ENCODE peak calls at places on chromosomes 4 and X, in six cellular contexts. One of them, this sample, is unnamed.

GRCh38 chr4:33162122-33162521 is 2442.0 kb downstream of the PCDH7 start:
- DNase-seq in left ventricle myocardium inferior: no peak
- DNase-seq in PC-9: no peak
- DNase-seq in CD8-positive, alpha-beta memory T cell: no peak
- DNase-seq in hepatocyte: no peak
- DNase-seq in effector memory CD4-positive, alpha-beta T cell: no peak
- DNase-seq in this sample: no peak

GRCh38 chr4:165379662-165380061 is 854 bp downstream of the CPE start:
- DNase-seq in hepatocyte: peak
- DNase-seq in left ventricle myocardium inferior: peak
- DNase-seq in CD8-positive, alpha-beta memory T cell: no peak
- DNase-seq in PC-9: no peak
- DNase-seq in effector memory CD4-positive, alpha-beta T cell: no peak
- DNase-seq in this sample: no peak

GRCh38 chr4:11483076-11483475 is 54.4 kb upstream of the HS3ST1 start:
- DNase-seq in CD8-positive, alpha-beta memory T cell: no peak
- DNase-seq in left ventricle myocardium inferior: no peak
- DNase-seq in effector memory CD4-positive, alpha-beta T cell: no peak
- DNase-seq in PC-9: no peak
- DNase-seq in hepatocyte: no peak
- DNase-seq in this sample: no peak

GRCh38 chr4:163697121-163697520 is 202.6 kb downstream of the TMA16 start:
- DNase-seq in CD8-positive, alpha-beta memory T cell: no peak
- DNase-seq in effector memory CD4-positive, alpha-beta T cell: no peak
- DNase-seq in left ventricle myocardium inferior: no peak
- DNase-seq in hepatocyte: no peak
- DNase-seq in PC-9: no peak
- DNase-seq in this sample: peak

GRCh38 chr4:108146819-108147218 is 21.9 kb downstream of the LEF1 start:
- DNase-seq in PC-9: no peak
- DNase-seq in CD8-positive, alpha-beta memory T cell: no peak
- DNase-seq in hepatocyte: no peak
- DNase-seq in effector memory CD4-positive, alpha-beta T cell: no peak
- DNase-seq in left ventricle myocardium inferior: no peak
- DNase-seq in this sample: no peak

GRCh38 chrX:51860679-51861078 is 32.7 kb upstream of the MAGED1 start:
- DNase-seq in PC-9: peak
- DNase-seq in effector memory CD4-positive, alpha-beta T cell: no peak
- DNase-seq in CD8-positive, alpha-beta memory T cell: no peak
- DNase-seq in hepatocyte: peak
- DNase-seq in left ventricle myocardium inferior: no peak
- DNase-seq in this sample: no peak

GRCh38 chr4:17762705-17763104 is 18.7 kb downstream of the FAM184B start:
- DNase-seq in CD8-positive, alpha-beta memory T cell: no peak
- DNase-seq in PC-9: no peak
- DNase-seq in left ventricle myocardium inferior: no peak
- DNase-seq in effector memory CD4-positive, alpha-beta T cell: no peak
- DNase-seq in hepatocyte: no peak
- DNase-seq in this sample: peak

GRCh38 chrX:48897157-48897620 is 379 bp downstream of the TIMM17B start:
- DNase-seq in PC-9: peak
- DNase-seq in CD8-positive, alpha-beta memory T cell: peak
- DNase-seq in effector memory CD4-positive, alpha-beta T cell: peak
- DNase-seq in hepatocyte: peak
- DNase-seq in left ventricle myocardium inferior: peak
- DNase-seq in this sample: no peak

GRCh38 chr4:22179124-22179874 is 230.7 kb upstream of the KCNIP4 start:
- DNase-seq in CD8-positive, alpha-beta memory T cell: no peak
- DNase-seq in PC-9: peak
- DNase-seq in left ventricle myocardium inferior: no peak
- DNase-seq in hepatocyte: no peak
- DNase-seq in effector memory CD4-positive, alpha-beta T cell: no peak
- DNase-seq in this sample: peak

DNA sequence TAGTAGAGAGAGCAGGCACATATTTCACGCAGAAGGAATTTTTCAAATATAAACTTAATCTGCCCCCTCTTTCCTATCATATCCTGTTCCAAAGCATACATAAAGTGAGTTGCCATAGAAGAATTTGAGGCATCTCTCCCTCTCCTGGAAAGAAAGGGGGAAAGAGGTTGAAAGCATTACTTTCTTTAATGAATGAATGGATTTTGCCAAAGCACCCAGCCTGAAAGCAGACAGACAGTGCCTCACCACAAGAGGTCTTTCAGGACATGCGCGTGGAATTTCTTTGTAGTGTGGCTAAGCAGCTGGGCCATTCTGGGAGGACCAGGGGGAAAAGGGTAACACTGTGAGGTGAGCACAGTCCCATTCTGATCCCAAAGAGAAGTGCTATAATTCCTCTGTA is 651.4 kb downstream of the IQCM start:
- DNase-seq in effector memory CD4-positive, alpha-beta T cell: no peak
- DNase-seq in CD8-positive, alpha-beta memory T cell: no peak
- DNase-seq in PC-9: no peak
- DNase-seq in hepatocyte: peak
- DNase-seq in left ventricle myocardium inferior: no peak
- DNase-seq in this sample: no peak
- H3K27ac ChIP-seq in effector memory CD4-positive, alpha-beta T cell: no peak
- H3K27ac ChIP-seq in CD8-positive, alpha-beta memory T cell: no peak
- H3K27ac ChIP-seq in PC-9: no peak
- H3K27ac ChIP-seq in hepatocyte: no peak
- H3K27ac ChIP-seq in left ventricle myocardium inferior: no peak
- H3K27ac ChIP-seq in this sample: no peak

GRCh38 chr4:184016742-184017668 is 111.9 kb downstream of the STOX2 start:
- DNase-seq in PC-9: no peak
- DNase-seq in effector memory CD4-positive, alpha-beta T cell: no peak
- DNase-seq in left ventricle myocardium inferior: no peak
- DNase-seq in hepatocyte: peak
- DNase-seq in CD8-positive, alpha-beta memory T cell: no peak
- DNase-seq in this sample: no peak
- H3K27ac ChIP-seq in PC-9: no peak
- H3K27ac ChIP-seq in effector memory CD4-positive, alpha-beta T cell: no peak
- H3K27ac ChIP-seq in left ventricle myocardium inferior: no peak
- H3K27ac ChIP-seq in hepatocyte: peak
- H3K27ac ChIP-seq in CD8-positive, alpha-beta memory T cell: no peak
- H3K27ac ChIP-seq in this sample: no peak

GRCh38 chr4:76306882-76307669 is 543 bp downstream of the STBD1 start:
- DNase-seq in left ventricle myocardium inferior: peak
- DNase-seq in PC-9: peak
- DNase-seq in CD8-positive, alpha-beta memory T cell: no peak
- DNase-seq in effector memory CD4-positive, alpha-beta T cell: no peak
- DNase-seq in hepatocyte: peak
- DNase-seq in this sample: no peak

GRCh38 chr4:76305971-76306881 is at the start of gene STBD1:
- DNase-seq in hepatocyte: peak
- DNase-seq in effector memory CD4-positive, alpha-beta T cell: peak
- DNase-seq in PC-9: peak
- DNase-seq in CD8-positive, alpha-beta memory T cell: peak
- DNase-seq in left ventricle myocardium inferior: peak
- DNase-seq in this sample: no peak

GRCh38 chr4:76308548-76308947 is 2.0 kb downstream of the STBD1 start:
- DNase-seq in hepatocyte: peak
- DNase-seq in left ventricle myocardium inferior: peak
- DNase-seq in PC-9: no peak
- DNase-seq in CD8-positive, alpha-beta memory T cell: no peak
- DNase-seq in effector memory CD4-positive, alpha-beta T cell: no peak
- DNase-seq in this sample: no peak

GRCh38 chr4:76309939-76310549 is 3.5 kb downstream of the STBD1 start:
- DNase-seq in PC-9: no peak
- DNase-seq in hepatocyte: no peak
- DNase-seq in effector memory CD4-positive, alpha-beta T cell: no peak
- DNase-seq in left ventricle myocardium inferior: no peak
- DNase-seq in CD8-positive, alpha-beta memory T cell: no peak
- DNase-seq in this sample: no peak

GRCh38 chr4:76307670-76308014 is 1.1 kb downstream of the STBD1 start:
- DNase-seq in CD8-positive, alpha-beta memory T cell: no peak
- DNase-seq in effector memory CD4-positive, alpha-beta T cell: no peak
- DNase-seq in PC-9: no peak
- DNase-seq in left ventricle myocardium inferior: peak
- DNase-seq in hepatocyte: peak
- DNase-seq in this sample: no peak
- H3K27ac ChIP-seq in CD8-positive, alpha-beta memory T cell: no peak
- H3K27ac ChIP-seq in effector memory CD4-positive, alpha-beta T cell: no peak
- H3K27ac ChIP-seq in PC-9: no peak
- H3K27ac ChIP-seq in left ventricle myocardium inferior: peak
- H3K27ac ChIP-seq in hepatocyte: peak
- H3K27ac ChIP-seq in this sample: no peak

GRCh38 chr4:148170408-148171385 is 271.5 kb downstream of the NR3C2 start:
- DNase-seq in left ventricle myocardium inferior: no peak
- DNase-seq in effector memory CD4-positive, alpha-beta T cell: no peak
- DNase-seq in PC-9: no peak
- DNase-seq in CD8-positive, alpha-beta memory T cell: no peak
- DNase-seq in hepatocyte: no peak
- DNase-seq in this sample: peak
- H3K27ac ChIP-seq in left ventricle myocardium inferior: no peak
- H3K27ac ChIP-seq in effector memory CD4-positive, alpha-beta T cell: no peak
- H3K27ac ChIP-seq in PC-9: no peak
- H3K27ac ChIP-seq in CD8-positive, alpha-beta memory T cell: no peak
- H3K27ac ChIP-seq in hepatocyte: peak
- H3K27ac ChIP-seq in this sample: peak

GRCh38 chrX:24242649-24243556 is 71.0 kb downstream of the SUPT20HL2 start:
- DNase-seq in PC-9: no peak
- DNase-seq in left ventricle myocardium inferior: peak
- DNase-seq in effector memory CD4-positive, alpha-beta T cell: no peak
- DNase-seq in CD8-positive, alpha-beta memory T cell: no peak
- DNase-seq in hepatocyte: peak
- DNase-seq in this sample: no peak

GRCh38 chrX:24248042-24248441 is 65.8 kb downstream of the SUPT20HL2 start:
- DNase-seq in effector memory CD4-positive, alpha-beta T cell: no peak
- DNase-seq in PC-9: no peak
- DNase-seq in left ventricle myocardium inferior: no peak
- DNase-seq in hepatocyte: no peak
- DNase-seq in CD8-positive, alpha-beta memory T cell: no peak
- DNase-seq in this sample: no peak

GRCh38 chrX:24245201-24245600 is 68.7 kb downstream of the SUPT20HL2 start:
- DNase-seq in CD8-positive, alpha-beta memory T cell: no peak
- DNase-seq in left ventricle myocardium inferior: no peak
- DNase-seq in effector memory CD4-positive, alpha-beta T cell: no peak
- DNase-seq in PC-9: no peak
- DNase-seq in hepatocyte: peak
- DNase-seq in this sample: peak

GRCh38 chrX:24241822-24242648 is 71.8 kb downstream of the SUPT20HL2 start:
- DNase-seq in effector memory CD4-positive, alpha-beta T cell: no peak
- DNase-seq in left ventricle myocardium inferior: no peak
- DNase-seq in CD8-positive, alpha-beta memory T cell: peak
- DNase-seq in hepatocyte: peak
- DNase-seq in PC-9: no peak
- DNase-seq in this sample: no peak

DNA sequence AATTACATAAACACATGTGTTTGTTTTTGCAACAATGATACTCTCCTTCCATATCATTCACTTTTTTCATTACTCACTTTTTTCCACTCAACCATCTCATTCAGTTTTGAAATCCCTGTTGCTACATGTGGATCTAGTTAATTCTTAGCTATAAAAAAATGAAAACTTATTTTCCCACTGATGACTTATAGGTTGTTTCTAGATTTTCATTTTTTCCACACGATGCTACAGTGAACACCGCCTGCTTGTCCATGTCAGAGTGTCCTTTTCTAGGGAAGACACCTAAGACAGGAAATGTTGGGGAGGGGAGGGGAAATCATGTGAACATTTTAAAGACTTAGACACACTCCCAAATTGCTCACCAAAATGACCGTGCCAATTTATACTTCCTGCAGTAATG is 70.2 kb downstream of the SUPT20HL2 start:
- DNase-seq in CD8-positive, alpha-beta memory T cell: no peak
- DNase-seq in PC-9: no peak
- DNase-seq in left ventricle myocardium inferior: no peak
- DNase-seq in effector memory CD4-positive, alpha-beta T cell: no peak
- DNase-seq in hepatocyte: no peak
- DNase-seq in this sample: no peak
- H3K27ac ChIP-seq in CD8-positive, alpha-beta memory T cell: no peak
- H3K27ac ChIP-seq in PC-9: no peak
- H3K27ac ChIP-seq in left ventricle myocardium inferior: peak
- H3K27ac ChIP-seq in effector memory CD4-positive, alpha-beta T cell: no peak
- H3K27ac ChIP-seq in hepatocyte: peak
- H3K27ac ChIP-seq in this sample: no peak

DNA sequence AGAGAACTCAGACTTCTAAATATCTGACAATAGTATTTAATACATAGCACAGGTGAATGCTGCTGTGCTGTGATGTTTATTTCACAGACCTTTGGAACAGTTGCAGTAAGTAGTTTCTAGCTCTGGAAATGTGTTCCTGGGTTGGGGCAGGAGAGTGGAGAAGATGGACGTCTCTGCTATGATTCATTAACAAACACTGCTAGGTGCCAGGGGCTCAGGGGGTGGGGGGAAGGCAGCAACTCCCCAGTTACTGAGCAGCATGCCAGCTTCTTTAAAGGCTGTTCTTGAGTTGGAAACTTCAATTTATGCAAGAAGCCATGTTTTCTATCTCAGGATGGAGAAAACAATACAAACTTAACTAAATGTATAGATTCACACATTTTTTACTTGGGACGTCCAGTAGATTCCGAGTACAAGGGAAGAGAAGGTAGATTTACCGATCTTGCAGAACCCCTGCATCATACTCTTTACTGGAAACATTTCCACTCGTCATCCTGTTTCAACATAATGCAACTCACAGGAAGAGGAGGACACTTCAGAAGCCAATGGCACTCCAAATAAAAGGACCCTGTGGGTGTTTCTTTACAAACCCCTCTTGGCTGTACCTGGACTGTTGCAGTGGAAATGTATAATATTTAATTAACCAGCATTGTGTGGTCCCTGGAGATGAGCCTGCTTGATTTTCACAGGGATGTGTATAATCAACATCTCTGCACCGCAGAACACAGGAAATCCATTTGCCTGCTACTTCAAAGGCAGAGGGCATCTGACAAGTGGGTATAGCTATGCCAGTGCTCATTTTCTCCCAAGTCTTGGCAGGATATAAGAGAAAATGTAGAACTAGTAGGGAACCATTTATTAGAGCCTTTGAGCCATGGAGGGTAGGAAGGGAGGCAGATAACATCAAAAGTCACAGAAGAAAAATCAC is 171.4 kb downstream of the SH3KBP1 start:
- DNase-seq in effector memory CD4-positive, alpha-beta T cell: no peak
- DNase-seq in CD8-positive, alpha-beta memory T cell: no peak
- DNase-seq in hepatocyte: no peak
- DNase-seq in left ventricle myocardium inferior: no peak
- DNase-seq in PC-9: no peak
- DNase-seq in this sample: no peak
- H3K27ac ChIP-seq in effector memory CD4-positive, alpha-beta T cell: no peak
- H3K27ac ChIP-seq in CD8-positive, alpha-beta memory T cell: no peak
- H3K27ac ChIP-seq in hepatocyte: no peak
- H3K27ac ChIP-seq in left ventricle myocardium inferior: no peak
- H3K27ac ChIP-seq in PC-9: no peak
- H3K27ac ChIP-seq in this sample: peak

GRCh38 chr4:40283968-40284367 is 51.2 kb upstream of the CHRNA9 start:
- DNase-seq in effector memory CD4-positive, alpha-beta T cell: peak
- DNase-seq in hepatocyte: no peak
- DNase-seq in left ventricle myocardium inferior: no peak
- DNase-seq in CD8-positive, alpha-beta memory T cell: peak
- DNase-seq in PC-9: peak
- DNase-seq in this sample: no peak
- H3K27ac ChIP-seq in effector memory CD4-positive, alpha-beta T cell: peak
- H3K27ac ChIP-seq in hepatocyte: no peak
- H3K27ac ChIP-seq in left ventricle myocardium inferior: no peak
- H3K27ac ChIP-seq in CD8-positive, alpha-beta memory T cell: no peak
- H3K27ac ChIP-seq in PC-9: no peak
- H3K27ac ChIP-seq in this sample: peak

GRCh38 chrX:19774905-19775304 is 112.5 kb downstream of the SH3KBP1 start:
- DNase-seq in CD8-positive, alpha-beta memory T cell: no peak
- DNase-seq in PC-9: no peak
- DNase-seq in effector memory CD4-positive, alpha-beta T cell: no peak
- DNase-seq in hepatocyte: no peak
- DNase-seq in left ventricle myocardium inferior: no peak
- DNase-seq in this sample: no peak
- H3K27ac ChIP-seq in CD8-positive, alpha-beta memory T cell: no peak
- H3K27ac ChIP-seq in PC-9: no peak
- H3K27ac ChIP-seq in effector memory CD4-positive, alpha-beta T cell: peak
- H3K27ac ChIP-seq in hepatocyte: no peak
- H3K27ac ChIP-seq in left ventricle myocardium inferior: peak
- H3K27ac ChIP-seq in this sample: no peak

This sample was measured in epithelial cell of prostate.